ENCODE peak calls at places on chromosome 12, in seven cellular contexts. L is choroid plexus epithelial cell, G is GM20000, H is Calu3, M is mesothelial cell of epicardium, Y is type B pancreatic cell, J is tibial artery. F is an unnamed sample.

GRCh38 chr12:16323010-16323409 is 24.4 kb upstream of the MGST1 start:
- DNase-seq in J (no peak), G (no peak), L (peak), H (no peak), Y (no peak), M (no peak), F (peak)

GRCh38 chr12:19223018-19223417 is 93.5 kb downstream of the PLEKHA5 start:
- DNase-seq in L (peak), J (no peak), Y (no peak), H (no peak), G (no peak), M (no peak), F (peak)

GRCh38 chr12:46387697-46388096 is 15.1 kb upstream of the SLC38A2 start:
- DNase-seq in L (no peak), M (no peak), H (no peak), J (no peak), Y (no peak), G (no peak), F (no peak)

GRCh38 chr12:32159925-32160324 is 53.3 kb downstream of the BICD1 start:
- DNase-seq in L (no peak), Y (no peak), M (no peak), G (no peak), H (no peak), J (no peak), F (no peak)

GRCh38 chr12:78916845-78917480 is 52.4 kb downstream of the SYT1 start:
- DNase-seq in Y (no peak), J (no peak), L (peak), G (no peak), H (peak), M (no peak), F (peak)

GRCh38 chr12:19131020-19131431 is 1.5 kb downstream of the PLEKHA5 start:
- DNase-seq in L (peak), H (peak), J (no peak), G (peak), Y (no peak), M (no peak), F (peak)

GRCh38 chr12:19946549-19946948 is 421.8 kb upstream of the PDE3A start:
- DNase-seq in J (peak), L (peak), M (no peak), H (peak), G (no peak), Y (no peak), F (peak)

GRCh38 chr12:51970904-51971646 is 19.6 kb downstream of the ACVR1B start:
- DNase-seq in Y (no peak), L (peak), G (peak), H (peak), J (no peak), M (no peak), F (peak)

GRCh38 chr12:123035841-123036240 is 55.4 kb downstream of the ARL6IP4 start:
- DNase-seq in H (no peak), L (no peak), G (no peak), J (no peak), M (no peak), Y (no peak), F (no peak)

GRCh38 chr12:32533971-32534590 is 134.7 kb downstream of the FGD4 start:
- DNase-seq in L (peak), M (no peak), G (peak), Y (no peak), J (peak), H (peak), F (peak)

GRCh38 chr12:43914923-43915468 is 79.1 kb downstream of the TMEM117 start:
- DNase-seq in J (no peak), Y (no peak), M (no peak), H (no peak), G (peak), L (peak), F (no peak)

GRCh38 chr12:7161811-7162210 is 27.7 kb upstream of the PEX5 start:
- DNase-seq in H (no peak), L (no peak), Y (no peak), M (no peak), G (no peak), J (no peak), F (peak)

GRCh38 chr12:51434305-51434704 is 9.7 kb downstream of the SLC4A8 start:
- DNase-seq in H (no peak), Y (no peak), L (peak), G (no peak), M (no peak), J (no peak), F (no peak)

GRCh38 chr12:123050331-123050809 is 69.9 kb downstream of the ARL6IP4 start:
- DNase-seq in Y (no peak), L (peak), M (no peak), H (no peak), G (no peak), J (no peak), F (peak)

GRCh38 chr12:117778656-117779055 is 190.1 kb downstream of the KSR2 start:
- DNase-seq in G (no peak), M (no peak), Y (no peak), L (no peak), J (no peak), H (no peak), F (no peak)

GRCh38 chr12:121278450-121279375 is 17.8 kb downstream of the CAMKK2 start:
- DNase-seq in J (no peak), G (no peak), L (no peak), Y (no peak), H (peak), M (no peak), F (no peak)

GRCh38 chr12:57533108-57533507 is 10.5 kb downstream of the MBD6 start:
- DNase-seq in Y (no peak), G (no peak), J (no peak), L (no peak), H (no peak), M (no peak), F (no peak)

GRCh38 chr12:15532364-15532977 is 210.2 kb downstream of the PTPRO start:
- DNase-seq in Y (no peak), H (peak), M (no peak), L (peak), J (no peak), G (peak), F (peak)

GRCh38 chr12:129753596-129753995 is 150.2 kb downstream of the TMEM132D start:
- DNase-seq in L (peak), M (no peak), Y (no peak), H (no peak), G (no peak), J (no peak), F (peak)

GRCh38 chr12:52356031-52356761 is 11.1 kb downstream of the KRT85 start:
- DNase-seq in M (peak), L (no peak), Y (no peak), G (no peak), H (no peak), J (peak), F (no peak)

GRCh38 chr12:3973269-3973884 is 100.2 kb upstream of the PARP11 start:
- DNase-seq in Y (no peak), M (no peak), L (no peak), J (no peak), G (no peak), H (no peak), F (no peak)

GRCh38 chr12:65878540-65878939 is 54.3 kb downstream of the HMGA2 start:
- DNase-seq in M (no peak), L (peak), J (no peak), Y (no peak), G (no peak), H (peak), F (peak)

GRCh38 chr12:104790296-104791125 is 167.6 kb downstream of the SLC41A2 start:
- DNase-seq in L (peak), J (peak), Y (peak), M (no peak), G (peak), H (peak), F (peak)

GRCh38 chr12:61654698-61655097 is 605.5 kb upstream of the USP15 start:
- DNase-seq in M (no peak), Y (no peak), H (peak), J (no peak), G (no peak), L (peak), F (peak)

GRCh38 chr12:92844147-92844763 is 84.8 kb downstream of the EEA1 start:
- DNase-seq in H (no peak), J (no peak), G (no peak), L (peak), Y (no peak), M (no peak), F (no peak)

GRCh38 chr12:107377596-107378385 is 284.4 kb upstream of the CRY1 start:
- DNase-seq in M (no peak), L (no peak), J (no peak), H (no peak), G (no peak), Y (no peak), F (no peak)

GRCh38 chr12:110105961-110106540 is 18.1 kb upstream of the IFT81 start:
- DNase-seq in G (no peak), H (no peak), Y (no peak), M (no peak), J (peak), L (peak), F (no peak)

GRCh38 chr12:109732321-109733305 is 19.0 kb downstream of the FAM222A start:
- DNase-seq in J (peak), M (peak), Y (no peak), G (no peak), H (no peak), L (no peak), F (no peak)

GRCh38 chr12:56999456-56999855 is 6.9 kb downstream of the ZBTB39 start:
- DNase-seq in J (no peak), Y (no peak), G (no peak), L (no peak), M (no peak), H (no peak), F (no peak)

DNA sequence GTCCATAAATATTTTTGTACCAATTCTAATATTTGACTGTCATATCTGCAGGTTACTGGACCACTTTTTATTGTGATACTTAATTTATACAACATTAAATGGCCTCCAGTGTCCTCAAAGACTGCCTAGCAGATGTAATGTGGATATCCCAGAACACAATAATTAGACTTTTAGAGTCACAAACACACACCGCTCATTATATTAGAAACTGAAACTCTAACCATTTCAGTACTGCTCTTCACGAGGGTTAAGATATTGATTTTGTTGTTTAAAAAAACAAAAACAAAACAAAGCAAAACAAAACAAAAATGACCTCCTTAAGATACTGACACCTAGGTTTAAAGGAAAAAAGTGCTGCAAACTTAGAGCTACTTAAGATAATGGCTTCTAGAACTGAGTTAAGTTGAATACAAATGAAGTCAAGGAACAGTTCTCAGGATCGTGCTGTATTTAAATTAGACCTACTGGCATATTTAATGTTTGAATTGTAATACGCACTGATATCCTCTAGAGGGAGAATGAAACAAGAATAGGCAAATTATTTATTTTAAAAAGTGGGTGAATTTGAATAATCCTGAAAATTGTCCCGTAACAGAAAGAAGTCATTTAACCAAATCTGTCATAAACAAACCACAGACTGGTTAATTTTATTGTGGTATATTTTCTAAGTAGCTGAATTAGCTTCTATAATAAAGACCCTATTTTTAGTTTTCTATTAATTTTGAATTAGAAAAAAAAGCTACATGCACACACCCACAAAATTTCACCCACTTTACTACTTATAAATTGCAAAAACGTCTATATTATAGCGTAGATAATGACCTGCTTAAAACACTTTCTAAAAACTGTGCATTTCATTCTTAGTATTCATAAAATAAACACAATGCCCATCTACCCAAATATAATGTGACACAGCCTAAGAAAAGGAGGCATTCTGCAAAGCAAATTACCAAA is 395.2 kb upstream of the DCN start:
- DNase-seq in Y (no peak), H (no peak), L (peak), G (peak), M (no peak), J (no peak), F (peak)
- TF ChIP-seq CTCF in Y (peak), H (peak), L (peak), G (no peak), M (peak), J (peak), F (peak)

GRCh38 chr12:96015672-96016071 is 19.5 kb upstream of the HAL start:
- DNase-seq in Y (no peak), J (no peak), M (no peak), L (peak), H (peak), G (no peak), F (peak)
- TF ChIP-seq CTCF in Y (peak), J (no peak), M (no peak), L (peak), H (peak), G (no peak), F (peak)

GRCh38 chr12:91529829-91530228 is 347.2 kb upstream of the DCN start:
- DNase-seq in H (no peak), G (no peak), M (no peak), L (peak), J (no peak), Y (no peak), F (peak)

DNA sequence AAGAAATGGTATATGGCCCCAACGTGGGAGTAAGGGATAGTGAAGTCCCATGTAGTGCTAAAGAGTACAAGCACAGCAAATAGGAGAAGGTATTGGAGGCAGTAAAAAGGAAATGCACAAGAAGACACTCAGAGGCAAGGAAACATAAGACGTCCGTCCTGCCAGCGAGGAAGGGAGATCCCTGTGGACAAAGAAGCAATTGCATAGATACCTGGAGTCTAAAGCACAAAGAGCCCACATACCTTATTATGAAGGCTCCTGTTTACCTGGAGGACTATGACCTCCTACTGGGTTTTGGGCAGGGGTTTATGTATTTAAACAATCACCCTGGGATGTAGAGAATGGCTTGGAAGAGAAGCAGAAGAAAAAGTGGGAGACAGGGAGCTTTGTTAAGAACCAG is 341.2 kb upstream of the DCN start:
- DNase-seq in Y (no peak), M (no peak), G (no peak), L (no peak), H (no peak), J (no peak), F (no peak)
- TF ChIP-seq CTCF in Y (no peak), M (no peak), G (no peak), L (no peak), H (no peak), J (no peak), F (no peak)

GRCh38 chr12:64181504-64182291 is 40.4 kb downstream of the KICS2 start:
- DNase-seq in Y (no peak), H (peak), M (no peak), J (peak), L (peak), G (no peak), F (peak)
- TF ChIP-seq CTCF in Y (peak), H (peak), M (no peak), J (peak), L (peak), G (no peak), F (peak)